ENCODE peak calls at places on chromosomes 4 and X, in five cellular contexts. U, F, S, Q and C are unnamed samples.
A peak's percentile ranks its signal among the peaks of the same experiment; 100 is the strongest.

GRCh38 chrX:11059923-11060322 is 51.2 kb upstream of the HCCS start:
- DNase-seq in Q (no peak), U (no peak), S (no peak), F (no peak), C (no peak)

GRCh38 chrX:150847088-150847487 is 51.4 kb downstream of the CD99L2 start:
- DNase-seq in Q (no peak), U (no peak), F (no peak), S (no peak), C (no peak)

GRCh38 chr4:43842594-43842993 is 606.0 kb downstream of the KCTD8 start:
- DNase-seq in U (no peak), Q (no peak), S (no peak), F (no peak), C (no peak)

GRCh38 chr4:10582059-10582686 is 102.4 kb downstream of the CLNK start:
- DNase-seq in U (no peak), Q (no peak), F (peak; percentile 48), S (peak; percentile 57), C (peak; percentile 59)

GRCh38 chrX:130994671-130995070 is 63.5 kb upstream of the ARHGAP36 start:
- DNase-seq in U (no peak), Q (no peak), S (peak; percentile 24), F (no peak), C (no peak)

GRCh38 chrX:8815460-8816065 is 14.4 kb upstream of the FAM9A start:
- DNase-seq in U (no peak), S (peak; percentile 69), Q (no peak), F (peak; percentile 6), C (no peak)

GRCh38 chr4:152663203-152664066 is 16.4 kb downstream of the TMEM154 start:
- DNase-seq in S (no peak), F (no peak), U (no peak), Q (no peak), C (no peak)

GRCh38 chr4:16225681-16225995 is 633 bp downstream of the TAPT1 start:
- DNase-seq in F (no peak), S (no peak), Q (no peak), U (no peak), C (no peak)

GRCh38 chr4:38675167-38676121 is 11.4 kb downstream of the KLF3 start:
- DNase-seq in F (peak; percentile 82), S (peak; percentile 55), U (no peak), Q (peak; percentile 66), C (peak; percentile 86)

GRCh38 chr4:152485726-152486276 is 50.1 kb downstream of the FBXW7 start:
- DNase-seq in S (no peak), U (no peak), Q (no peak), F (no peak), C (no peak)

GRCh38 chr4:85784947-85785346 is 310.0 kb downstream of the ARHGAP24 start:
- DNase-seq in Q (no peak), F (no peak), S (no peak), U (no peak), C (no peak)

GRCh38 chr4:116866116-116866515 is 219.3 kb downstream of the TRAM1L1 start:
- DNase-seq in F (no peak), Q (no peak), S (no peak), U (no peak), C (no peak)

GRCh38 chr4:8655411-8656184 is 63.0 kb downstream of the CPZ start:
- DNase-seq in U (no peak), F (no peak), S (no peak), Q (peak; percentile 37), C (peak; percentile 15)

GRCh38 chrX:11531226-11531625 is 134.5 kb downstream of the ARHGAP6 start:
- DNase-seq in U (no peak), S (peak; percentile 15), F (peak; percentile 4), Q (no peak), C (no peak)

GRCh38 chr4:88697113-88697512 is 516 bp downstream of the NAP1L5 start:
- DNase-seq in Q (no peak), U (no peak), S (no peak), F (no peak), C (no peak)

GRCh38 chr4:101142259-101142658 is 205.1 kb downstream of the PPP3CA start:
- DNase-seq in Q (no peak), F (no peak), U (no peak), S (no peak), C (no peak)

GRCh38 chr4:142156246-142156645 is 519.9 kb downstream of the IL15 start:
- DNase-seq in S (no peak), U (no peak), Q (no peak), F (no peak), C (no peak)

GRCh38 chr4:121842862-121843261 is 19.2 kb upstream of the CCNA2 start:
- DNase-seq in U (no peak), F (no peak), S (no peak), Q (no peak), C (no peak)

GRCh38 chr4:15718959-15719358 is 16.1 kb downstream of the BST1 start:
- DNase-seq in Q (no peak), S (no peak), U (no peak), F (no peak), C (no peak)

GRCh38 chrX:74419861-74420193 is 1.5 kb upstream of the SLC16A2 start:
- DNase-seq in S (no peak), U (no peak), F (peak; percentile 3), Q (no peak), C (no peak)

GRCh38 chr4:155906554-155907247 is 3.2 kb downstream of the TDO2 start:
- DNase-seq in Q (no peak), U (no peak), F (no peak), S (no peak), C (no peak)

GRCh38 chr4:2811830-2812599 is 19.1 kb downstream of the SH3BP2 start:
- DNase-seq in F (no peak), Q (no peak), S (no peak), U (peak; percentile 78), C (peak; percentile 82)

GRCh38 chrX:121987163-121987562 is 939.8 kb downstream of the GLUD2 start:
- DNase-seq in U (no peak), Q (no peak), F (no peak), S (no peak), C (no peak)

GRCh38 chr4:59676389-59676788 is 1523.7 kb upstream of the ADGRL3 start:
- DNase-seq in F (no peak), U (no peak), Q (no peak), S (no peak), C (no peak)

GRCh38 chr4:100848865-100849264 is 331.0 kb upstream of the EMCN start:
- DNase-seq in U (no peak), F (no peak), S (no peak), Q (no peak), C (no peak)

GRCh38 chr4:53089940-53090729 is 228.0 kb downstream of the RASL11B start:
- DNase-seq in F (no peak), S (no peak), U (no peak), Q (no peak), C (no peak)

GRCh38 chr4:3355266-3355748 is 62.5 kb downstream of the RGS12 start:
- DNase-seq in Q (no peak), F (no peak), U (no peak), S (no peak), C (no peak)

GRCh38 chr4:185902654-185903053 is 90.7 kb upstream of the SORBS2 start:
- DNase-seq in U (no peak), F (no peak), S (no peak), Q (no peak), C (no peak)

GRCh38 chrX:10576777-10577444 is 43.5 kb downstream of the MID1 start:
- DNase-seq in F (no peak), Q (no peak), U (no peak), S (no peak), C (no peak)

GRCh38 chr4:27048350-27049100 is 187.9 kb downstream of the STIM2 start:
- DNase-seq in U (peak; percentile 13), S (peak; percentile 46), Q (no peak), F (no peak), C (no peak)

DNA sequence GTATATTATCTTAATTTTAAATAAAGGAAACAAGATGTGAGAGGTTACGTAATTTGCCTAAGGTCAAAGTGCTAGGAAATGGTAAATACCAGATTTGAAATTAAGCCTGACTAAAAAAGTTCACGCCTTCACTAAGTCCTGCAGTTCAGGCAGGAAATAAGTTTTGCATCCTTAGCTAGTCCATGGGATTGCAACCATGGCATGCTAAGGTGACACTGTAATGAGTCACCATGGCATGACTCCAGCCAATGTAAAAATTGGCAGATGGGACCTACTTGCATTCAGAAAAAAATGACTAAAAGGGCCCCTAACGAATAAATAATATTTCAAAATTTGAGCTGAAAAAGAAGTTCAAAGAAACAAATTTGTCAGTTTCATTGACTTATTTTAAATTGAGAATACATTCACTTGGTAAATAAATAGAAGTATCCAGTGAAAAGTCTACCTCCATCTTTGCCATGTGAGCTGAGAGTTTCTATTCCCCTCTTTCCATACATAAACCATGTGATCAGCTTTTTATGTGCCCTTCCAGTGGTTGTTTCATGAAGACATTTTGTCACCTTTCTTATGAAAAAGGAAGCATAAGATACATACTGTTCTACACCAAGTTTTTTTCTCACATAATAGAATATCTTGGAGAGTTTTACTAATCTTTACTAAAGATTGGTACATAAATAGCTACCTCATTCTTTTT is 72.3 kb downstream of the ANKRD50 start:
- DNase-seq in S (no peak), F (no peak), Q (no peak), U (no peak), C (peak; percentile 50)
- TF ChIP-seq POLR2AphosphoS5 in S (no peak), F (no peak), Q (no peak), U (no peak), C (peak; percentile 80)

GRCh38 chrX:41491267-41492004 is 44.3 kb downstream of the NYX start:
- DNase-seq in S (no peak), U (no peak), F (no peak), Q (no peak), C (no peak)
- TF ChIP-seq POLR2AphosphoS5 in S (no peak), U (no peak), F (no peak), Q (no peak), C (peak; percentile 5)

DNA sequence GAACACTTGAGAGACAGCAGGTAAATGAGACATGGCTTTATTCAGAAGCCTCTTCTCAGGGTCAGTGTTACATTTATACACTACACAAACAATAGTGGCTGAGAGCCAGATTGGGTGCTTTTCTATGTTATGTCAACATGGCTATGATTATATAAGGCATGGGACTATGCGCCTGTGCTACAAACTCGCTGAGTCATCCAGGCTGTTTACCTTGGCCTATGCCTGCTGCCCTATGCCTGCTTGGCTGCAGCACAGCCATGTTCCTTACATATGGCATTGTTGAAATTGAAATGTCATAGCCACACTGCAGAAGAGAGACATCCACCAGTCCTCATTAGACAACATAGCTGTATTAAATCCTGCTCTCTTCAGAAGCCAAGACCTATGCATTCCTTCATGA is 236.3 kb upstream of the NWD2 start:
- DNase-seq in S (no peak), Q (no peak), U (no peak), F (peak; percentile 54), C (peak; percentile 71)
- TF ChIP-seq POLR2AphosphoS5 in S (no peak), Q (no peak), U (no peak), F (peak; percentile 49), C (no peak)

DNA sequence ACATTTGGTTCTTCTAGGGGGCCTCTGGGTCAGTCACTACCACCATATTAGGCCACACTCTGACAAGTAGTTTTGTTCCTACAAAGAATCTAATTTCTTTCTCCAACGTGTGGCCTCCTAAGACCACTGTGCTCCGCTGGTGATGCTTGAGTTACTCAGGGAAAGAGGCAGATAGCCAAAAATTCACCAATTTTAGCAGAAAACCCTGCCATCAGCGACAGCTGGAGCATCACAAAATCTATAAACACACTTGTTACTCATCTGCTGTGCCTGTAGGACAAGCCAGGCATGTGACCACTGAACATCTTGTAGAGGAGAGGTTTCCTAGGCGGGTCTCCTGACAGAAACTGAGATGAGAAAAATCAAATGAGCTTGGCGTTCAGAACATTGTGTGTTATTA is 105.4 kb downstream of the SYNPO2 start:
- DNase-seq in S (no peak), U (no peak), Q (no peak), F (no peak), C (peak; percentile 38)
- TF ChIP-seq POLR2AphosphoS5 in S (no peak), U (no peak), Q (no peak), F (peak; percentile 76), C (peak; percentile 66)

GRCh38 chr4:62028758-62029157 is 828.6 kb downstream of the ADGRL3 start:
- DNase-seq in U (no peak), S (no peak), F (no peak), Q (no peak), C (no peak)
- TF ChIP-seq POLR2AphosphoS5 in U (no peak), S (no peak), F (no peak), Q (no peak), C (no peak)